ENCODE peak calls at places on chromosome 7, in four cellular contexts. F is K562, R is HepG2, T is GM12878. L is an unnamed sample.

GRCh38 chr7:159031750-159032149 is 112.9 kb downstream of the VIPR2 start:
- DNase-seq in T (no peak), R (no peak), F (no peak), L (no peak)

GRCh38 chr7:148856035-148856881 is 27.8 kb downstream of the EZH2 start:
- DNase-seq in T (no peak), R (peak), F (peak), L (peak)

GRCh38 chr7:98287486-98287959 is 6.0 kb downstream of the BRI3 start:
- DNase-seq in T (no peak), R (peak), F (peak), L (no peak)

GRCh38 chr7:157992511-157993160 is 595.0 kb downstream of the PTPRN2 start:
- DNase-seq in T (no peak), R (no peak), F (no peak), L (no peak)

GRCh38 chr7:70417061-70417655 is 714.8 kb upstream of the GALNT17 start:
- DNase-seq in F (no peak), T (no peak), R (no peak), L (no peak)

GRCh38 chr7:102066476-102066875 is 220.2 kb upstream of the SH2B2 start:
- DNase-seq in F (no peak), R (no peak), T (no peak), L (no peak)

GRCh38 chr7:27751888-27752660 is 12.1 kb downstream of the TAX1BP1 start:
- DNase-seq in R (no peak), F (no peak), T (no peak), L (no peak)

GRCh38 chr7:20364815-20365214 is 34.1 kb downstream of the ITGB8 start:
- DNase-seq in T (no peak), F (no peak), R (no peak), L (no peak)

GRCh38 chr7:98211221-98211675 is at the start of gene BHLHA15:
- DNase-seq in F (peak), T (no peak), R (peak), L (no peak)

GRCh38 chr7:146366938-146367337 is 250.3 kb downstream of the CNTNAP2 start:
- DNase-seq in F (no peak), R (no peak), T (no peak), L (no peak)

GRCh38 chr7:43591551-43592180 is 8.8 kb downstream of the STK17A start:
- DNase-seq in T (no peak), F (no peak), R (peak), L (no peak)

GRCh38 chr7:20700491-20701231 is 85.2 kb downstream of the ABCB5 start:
- DNase-seq in T (no peak), F (no peak), R (no peak), L (peak)

GRCh38 chr7:100208911-100209408 is 10.8 kb upstream of the PVRIG start:
- DNase-seq in F (no peak), T (peak), R (no peak), L (no peak)

GRCh38 chr7:110898516-110898915 is 192.4 kb upstream of the LRRN3 start:
- DNase-seq in T (no peak), R (no peak), F (no peak), L (no peak)

GRCh38 chr7:2934984-2935740 is 91.1 kb upstream of the GNA12 start:
- DNase-seq in T (no peak), F (no peak), R (no peak), L (no peak)

GRCh38 chr7:157664866-157665633 is 328.2 kb downstream of the DNAJB6 start:
- DNase-seq in T (no peak), R (no peak), F (no peak), L (no peak)

GRCh38 chr7:102155821-102156441 is 130.7 kb upstream of the SH2B2 start:
- DNase-seq in F (peak), T (no peak), R (peak), L (no peak)

GRCh38 chr7:101576993-101577392 is 52.1 kb downstream of the MYL10 start:
- DNase-seq in R (no peak), T (no peak), F (no peak), L (no peak)

GRCh38 chr7:117024811-117025210 is 71.5 kb downstream of the ST7 start:
- DNase-seq in F (no peak), R (no peak), T (no peak), L (no peak)

GRCh38 chr7:157739056-157739455 is 402.3 kb downstream of the DNAJB6 start:
- DNase-seq in R (no peak), F (no peak), T (no peak), L (no peak)

GRCh38 chr7:20331231-20331880 is 656 bp downstream of the ITGB8 start:
- DNase-seq in R (no peak), T (no peak), F (no peak), L (no peak)

GRCh38 chr7:104627516-104627915 is 299.1 kb downstream of the LHFPL3 start:
- DNase-seq in T (no peak), F (no peak), R (no peak), L (peak)

GRCh38 chr7:158609313-158609974 is 21.8 kb upstream of the PTPRN2 start:
- DNase-seq in F (peak), T (no peak), R (no peak), L (no peak)

GRCh38 chr7:139246905-139247304 is 15.9 kb downstream of the UBN2 start:
- DNase-seq in F (no peak), T (no peak), R (no peak), L (no peak)

GRCh38 chr7:36459236-36459960 is 69.7 kb downstream of the ANLN start:
- DNase-seq in F (no peak), R (no peak), T (no peak), L (no peak)

GRCh38 chr7:150412518-150413247 is 33.6 kb downstream of the ZNF775 start:
- DNase-seq in F (no peak), R (no peak), T (no peak), L (no peak)

GRCh38 chr7:151694828-151695580 is 175.3 kb upstream of the RHEB start:
- DNase-seq in R (peak), T (no peak), F (no peak), L (no peak)

GRCh38 chr7:31175672-31176071 is 123.6 kb downstream of the ADCYAP1R1 start:
- DNase-seq in R (peak), F (peak), T (no peak), L (peak)

GRCh38 chr7:21550821-21551531 is 8.1 kb downstream of the DNAH11 start:
- DNase-seq in F (no peak), R (no peak), T (no peak), L (peak)

GRCh38 chr7:132402751-132403245 is 173.5 kb downstream of the PLXNA4 start:
- DNase-seq in T (no peak), R (no peak), F (no peak), L (no peak)

DNA sequence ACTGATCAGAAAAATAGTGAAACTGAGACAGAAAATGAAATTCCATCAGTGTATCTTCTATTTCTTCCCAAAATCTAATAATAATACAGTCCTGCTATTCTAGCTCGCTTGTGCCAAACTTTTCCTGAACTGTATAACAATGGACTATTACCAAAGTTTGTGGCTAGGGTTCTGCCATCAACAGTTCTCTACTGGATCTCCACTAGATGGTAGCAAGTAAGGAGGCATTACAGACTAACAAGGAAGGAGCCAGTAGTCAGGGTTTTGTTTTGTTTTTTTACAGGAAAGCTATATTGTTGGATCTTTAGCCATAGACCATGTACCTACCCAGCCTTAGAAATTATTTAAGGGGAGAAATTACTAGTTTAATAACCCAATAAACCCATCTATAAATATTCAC is 10.8 kb downstream of the MTERF1 start:
- DNase-seq in F (no peak), R (no peak), T (no peak), L (no peak)
- TF ChIP-seq BHLHE40 in F (no peak), R (no peak), T (no peak), L (no peak)

GRCh38 chr7:24777811-24778210 is 20.5 kb upstream of the GSDME start:
- DNase-seq in F (no peak), R (no peak), T (no peak), L (no peak)

GRCh38 chr7:24783731-24784130 is 26.5 kb upstream of the GSDME start:
- DNase-seq in R (no peak), F (no peak), T (no peak), L (no peak)

GRCh38 chr7:24779283-24779655 is 22.0 kb upstream of the GSDME start:
- DNase-seq in F (no peak), R (no peak), T (no peak), L (no peak)

GRCh38 chr7:24781106-24781505 is 23.8 kb upstream of the GSDME start:
- DNase-seq in T (no peak), F (no peak), R (no peak), L (no peak)

DNA sequence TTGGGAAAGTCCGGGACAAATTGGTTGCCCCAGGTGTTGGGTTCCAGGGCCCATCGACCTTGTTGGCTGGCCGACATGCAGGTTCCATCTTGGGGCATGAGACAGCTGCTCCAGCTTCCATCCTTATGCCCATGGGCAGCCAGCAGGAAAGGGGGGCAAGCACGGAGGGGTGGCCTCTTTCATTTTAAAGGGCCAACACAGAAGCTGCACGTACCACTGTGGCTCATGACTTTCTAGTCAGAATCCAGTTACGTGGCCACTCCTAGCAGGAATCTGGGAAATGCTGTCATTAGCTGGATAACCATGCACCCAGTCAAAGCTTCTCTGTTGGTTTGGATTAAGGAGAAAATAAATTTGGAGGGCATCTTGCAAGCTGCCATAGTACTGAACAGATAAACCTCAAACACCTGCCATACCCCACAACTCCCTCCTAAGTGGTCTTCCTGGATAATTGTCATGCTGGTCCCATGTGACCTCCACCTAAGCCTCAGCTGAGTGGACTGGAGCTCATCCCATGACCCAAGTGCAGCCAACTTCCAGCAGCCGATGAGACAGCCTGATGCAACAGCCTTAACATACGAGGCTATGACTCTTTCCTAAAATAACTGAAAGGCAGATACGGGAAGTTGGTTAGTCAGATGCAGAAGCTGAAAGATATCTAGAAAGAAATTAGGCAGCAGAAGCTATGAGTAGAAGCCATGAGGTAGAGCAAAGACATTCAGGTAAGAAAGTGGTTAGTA is 21.4 kb upstream of the GSDME start:
- DNase-seq in F (no peak), T (no peak), R (no peak), L (no peak)
- TF ChIP-seq SP1 in F (no peak), T (no peak), R (no peak), L (no peak)

DNA sequence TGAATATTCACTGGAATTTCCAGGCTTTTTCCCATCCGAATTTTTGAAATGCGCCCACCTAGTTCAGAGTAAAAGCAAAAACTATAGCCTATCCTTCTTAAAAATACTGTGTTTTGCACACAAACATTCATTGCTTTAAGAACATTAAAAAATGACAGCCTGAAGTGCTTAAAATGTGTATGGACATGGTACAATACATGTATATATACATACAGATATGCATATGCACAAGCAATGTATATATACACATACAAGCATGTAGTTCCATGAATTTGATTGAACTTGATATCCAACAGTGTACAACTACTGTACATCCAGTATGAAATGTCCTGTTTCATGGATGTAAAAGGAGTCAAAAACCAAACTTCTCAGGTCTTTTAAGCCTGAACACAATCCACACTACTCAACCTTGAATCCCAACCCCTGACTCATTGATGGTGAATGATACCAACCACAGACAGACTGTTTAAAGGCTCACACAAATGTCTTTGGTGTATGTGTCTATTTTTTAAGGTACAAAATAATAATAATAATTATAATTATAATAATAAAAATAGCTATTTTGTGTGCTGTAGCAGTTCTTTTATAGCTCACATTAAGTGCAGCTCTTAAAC is 14.8 kb downstream of the INHBA start:
- DNase-seq in R (no peak), F (no peak), T (no peak), L (no peak)
- TF ChIP-seq BHLHE40 in R (no peak), F (no peak), T (no peak), L (no peak)

GRCh38 chr7:26292768-26293560 is 1.3 kb downstream of the SNX10 start:
- DNase-seq in R (peak), F (no peak), T (no peak), L (no peak)
- TF ChIP-seq SP1 in R (no peak), F (no peak), T (no peak), L (no peak)

GRCh38 chr7:107544848-107545591 is 18.7 kb downstream of the COG5 start:
- DNase-seq in R (no peak), T (no peak), F (no peak), L (no peak)

GRCh38 chr7:107534139-107534538 is 29.6 kb downstream of the COG5 start:
- DNase-seq in T (no peak), R (no peak), F (no peak), L (no peak)

GRCh38 chr7:107538001-107538400 is 25.7 kb downstream of the COG5 start:
- DNase-seq in F (no peak), R (no peak), T (no peak), L (no peak)

GRCh38 chr7:107543338-107543993 is 20.3 kb downstream of the COG5 start:
- DNase-seq in F (no peak), T (no peak), R (no peak), L (no peak)

DNA sequence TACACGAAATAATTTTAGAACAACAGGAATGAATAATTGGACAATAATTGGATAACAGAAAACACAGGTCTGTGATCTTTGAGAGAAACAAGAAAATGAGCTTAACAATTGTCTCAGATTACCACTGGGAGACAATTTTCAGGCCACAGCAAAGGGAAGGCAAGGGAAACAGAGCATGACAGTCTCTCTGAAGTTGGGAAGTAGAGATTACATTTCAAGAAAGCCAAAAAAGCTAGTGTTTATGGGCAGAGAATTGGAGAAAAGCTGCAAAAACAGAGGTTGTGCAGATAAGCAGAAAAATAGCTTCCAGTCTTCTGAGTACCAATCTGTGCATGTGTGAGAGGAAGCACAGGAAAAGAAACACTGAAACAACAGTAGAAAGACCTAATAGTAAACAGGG is 23.9 kb downstream of the COG5 start:
- DNase-seq in T (no peak), F (no peak), R (no peak), L (no peak)
- TF ChIP-seq BHLHE40 in T (no peak), F (no peak), R (no peak), L (no peak)

GRCh38 chr7:114155766-114156110 is 236.9 kb upstream of the PPP1R3A start:
- DNase-seq in T (no peak), R (no peak), F (no peak), L (no peak)
- TF ChIP-seq SP1 in T (no peak), R (no peak), F (no peak), L (no peak)

DNA sequence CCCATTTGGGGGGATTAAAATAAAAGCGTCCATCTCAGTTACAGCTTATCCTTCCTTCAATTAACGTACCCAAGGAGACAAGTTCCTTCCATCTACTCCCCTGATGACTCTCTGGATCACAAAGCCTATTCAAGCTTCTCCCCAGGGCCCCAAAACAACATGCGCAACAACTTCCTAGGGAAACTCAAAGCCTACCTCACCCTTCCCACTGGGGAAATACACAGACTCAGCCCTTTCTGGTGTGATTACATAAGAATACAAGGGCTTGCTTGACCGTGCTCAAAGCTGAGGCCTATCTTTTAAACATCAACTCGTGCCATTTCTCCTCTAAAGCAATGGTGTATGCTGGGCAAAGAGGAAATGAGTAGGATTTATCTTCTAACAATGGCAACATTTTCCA is 112.4 kb downstream of the CDK6 start:
- DNase-seq in R (no peak), F (no peak), T (no peak), L (no peak)
- TF ChIP-seq BHLHE40 in R (no peak), F (no peak), T (no peak), L (no peak)